ENCODE peak calls at places on chromosomes 6 and 20, in four cellular contexts. H is K562, O is HepG2, A is GM12878. E is an unnamed sample.

GRCh38 chr20:37096415-37097039 is 730 bp upstream of the RBL1 start:
- DNase-seq in O (no peak), H (peak), A (no peak), E (no peak)

GRCh38 chr6:2004888-2005287 is 240.5 kb downstream of the GMDS start:
- DNase-seq in O (no peak), H (no peak), A (no peak), E (no peak)

GRCh38 chr6:26064619-26065257 is 22.5 kb upstream of the HFE start:
- DNase-seq in H (peak), O (peak), A (no peak), E (peak)

GRCh38 chr6:19833947-19834346 is 3.2 kb upstream of the ID4 start:
- DNase-seq in H (no peak), A (no peak), O (peak), E (no peak)

GRCh38 chr6:127111526-127111925 is 6.9 kb upstream of the RSPO3 start:
- DNase-seq in A (no peak), H (no peak), O (no peak), E (peak)

GRCh38 chr6:53461041-53461656 is 83.8 kb downstream of the GCLC start:
- DNase-seq in H (no peak), A (peak), O (no peak), E (no peak)

GRCh38 chr6:110233769-110234374 is 53.6 kb downstream of the CDC40 start:
- DNase-seq in A (peak), O (no peak), H (no peak), E (no peak)

GRCh38 chr20:49448917-49449316 is 33.6 kb downstream of the KCNB1 start:
- DNase-seq in A (no peak), H (peak), O (no peak), E (peak)

GRCh38 chr20:58987790-58988564 is 6.9 kb downstream of the NELFCD start:
- DNase-seq in H (no peak), A (no peak), O (no peak), E (no peak)

GRCh38 chr20:17226410-17227198 is at the start of gene PCSK2:
- DNase-seq in A (no peak), H (peak), O (no peak), E (peak)

GRCh38 chr6:55293116-55293515 is 34.2 kb upstream of the GFRAL start:
- DNase-seq in A (no peak), H (no peak), O (peak), E (no peak)

GRCh38 chr6:104995989-104996617 is 39.2 kb downstream of the LIN28B start:
- DNase-seq in O (no peak), H (peak), A (no peak), E (no peak)

GRCh38 chr6:169108753-169109152 is 144.9 kb downstream of the THBS2 start:
- DNase-seq in O (no peak), A (no peak), H (no peak), E (no peak)

DNA sequence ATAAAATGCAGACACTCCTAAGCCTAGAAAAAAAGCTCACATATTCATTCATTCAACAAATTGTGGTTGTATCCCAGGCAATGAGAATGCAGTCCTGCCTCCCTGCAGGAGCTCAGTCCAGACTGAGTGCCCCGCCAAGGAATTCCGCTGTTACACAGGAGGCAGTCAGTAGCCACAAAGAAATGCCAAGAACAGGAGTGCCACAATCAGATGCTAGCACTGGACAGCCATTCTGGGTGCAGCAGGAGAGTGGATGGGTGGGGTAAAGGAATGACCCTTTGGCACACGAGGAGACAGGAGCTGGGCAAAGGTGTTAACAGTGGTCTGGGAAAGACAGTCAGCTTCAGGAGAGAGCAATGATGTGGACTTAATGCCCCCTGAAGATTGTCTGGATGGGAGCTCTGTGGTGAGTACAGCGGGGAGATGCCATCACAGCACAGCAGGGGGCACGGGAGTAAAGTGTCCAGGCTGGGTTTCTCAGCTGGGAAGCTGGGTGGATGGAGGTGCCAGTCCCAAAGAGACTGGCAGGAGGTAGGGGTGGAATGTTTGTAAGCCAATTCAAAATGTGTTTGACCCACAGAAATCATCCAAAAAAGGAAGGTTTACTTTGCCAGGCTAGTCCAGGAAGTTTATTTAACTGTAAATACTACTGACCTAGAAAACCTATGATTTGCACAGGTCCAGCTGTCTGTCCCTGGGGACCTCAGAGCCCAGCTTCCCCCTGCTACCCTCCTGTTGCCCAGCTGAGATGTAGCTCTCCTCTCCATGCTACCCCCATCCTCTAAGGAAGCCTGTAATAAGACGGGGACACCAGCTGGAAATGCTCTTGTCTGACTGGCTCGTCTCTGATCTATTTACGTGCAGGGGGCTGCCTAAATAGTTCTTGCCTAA is 84.1 kb downstream of the SLC23A2 start:
- DNase-seq in A (no peak), O (no peak), H (no peak), E (peak)
- TF ChIP-seq REST in A (no peak), O (no peak), H (no peak), E (no peak)

GRCh38 chr6:125205931-125206330 is 52.4 kb downstream of the TPD52L1 start:
- DNase-seq in H (no peak), O (no peak), A (no peak), E (no peak)
- TF ChIP-seq POLR2AphosphoS2 in H (no peak), O (no peak), A (no peak), E (no peak)

GRCh38 chr6:166381733-166382499 is 824 bp downstream of the MPC1 start:
- DNase-seq in H (peak), A (peak), O (peak), E (peak)

GRCh38 chr6:166382500-166382932 is 224 bp downstream of the MPC1 start:
- DNase-seq in A (no peak), H (no peak), O (no peak), E (no peak)

GRCh38 chr6:166381381-166381732 is 1.4 kb downstream of the MPC1 start:
- DNase-seq in H (no peak), A (no peak), O (no peak), E (no peak)

GRCh38 chr6:166379103-166379586 is 3.6 kb downstream of the MPC1 start:
- DNase-seq in A (no peak), O (no peak), H (no peak), E (no peak)

DNA sequence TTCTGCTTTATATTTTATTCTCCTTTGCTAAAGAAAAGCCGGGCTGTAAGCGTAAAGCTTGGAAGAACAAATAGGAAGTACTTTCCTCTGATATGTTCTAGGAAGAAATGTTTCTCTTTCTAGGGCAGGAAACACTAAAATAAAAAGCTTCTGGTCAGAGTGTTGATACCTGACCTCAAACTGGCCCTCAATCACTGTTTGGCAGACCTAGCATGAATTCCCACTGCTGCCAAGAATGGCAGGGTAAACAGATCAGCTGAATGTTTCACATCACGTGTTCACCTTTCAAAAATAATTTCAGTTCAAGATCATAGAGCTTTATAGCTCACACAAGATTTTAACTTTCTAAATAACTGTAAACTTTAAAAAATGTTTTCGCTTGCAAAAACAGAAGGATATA is 2.9 kb downstream of the MPC1 start:
- DNase-seq in H (no peak), A (no peak), O (no peak), E (no peak)
- H3K27ac ChIP-seq in H (no peak), A (no peak), O (no peak), E (no peak)

GRCh38 chr6:128138694-128139093 is 237.8 kb upstream of the THEMIS start:
- DNase-seq in H (no peak), A (no peak), O (no peak), E (no peak)
- TF ChIP-seq REST in H (no peak), A (no peak), O (no peak), E (no peak)

GRCh38 chr6:9335470-9335869 is 900.1 kb upstream of the SLC35B3 start:
- DNase-seq in A (no peak), O (no peak), H (no peak), E (no peak)
- TF ChIP-seq POLR2AphosphoS2 in A (no peak), O (no peak), H (no peak), E (no peak)

DNA sequence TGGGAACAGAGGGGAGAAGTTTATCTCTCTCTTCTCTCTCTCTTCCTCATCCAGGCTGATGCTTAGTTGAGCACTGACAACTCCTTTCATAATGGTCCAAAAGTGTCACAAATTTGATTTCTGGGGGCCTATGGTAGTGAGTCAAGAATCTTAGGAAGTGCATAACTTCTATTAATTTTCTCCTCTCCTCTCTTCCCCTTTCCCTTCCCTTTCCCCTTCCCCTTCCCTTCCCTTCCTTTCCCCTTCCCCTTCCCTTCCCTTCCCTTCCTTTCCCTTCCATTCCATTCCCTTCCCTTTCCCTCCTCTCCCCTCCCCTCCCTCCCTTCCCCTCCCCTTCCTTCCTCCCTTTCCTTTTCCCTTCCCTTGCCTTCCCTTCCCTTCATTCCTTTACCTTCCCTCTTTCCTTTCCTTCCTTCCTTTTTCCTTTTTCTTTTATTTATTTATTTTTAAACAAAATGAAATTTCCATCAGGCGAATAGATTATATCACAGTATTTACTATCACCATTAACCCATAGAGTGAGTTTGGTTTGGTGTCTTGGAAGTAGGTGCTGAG is 56.9 kb upstream of the JAG1 start:
- DNase-seq in H (no peak), O (no peak), A (no peak), E (no peak)
- H3K27ac ChIP-seq in H (no peak), O (no peak), A (no peak), E (peak)

DNA sequence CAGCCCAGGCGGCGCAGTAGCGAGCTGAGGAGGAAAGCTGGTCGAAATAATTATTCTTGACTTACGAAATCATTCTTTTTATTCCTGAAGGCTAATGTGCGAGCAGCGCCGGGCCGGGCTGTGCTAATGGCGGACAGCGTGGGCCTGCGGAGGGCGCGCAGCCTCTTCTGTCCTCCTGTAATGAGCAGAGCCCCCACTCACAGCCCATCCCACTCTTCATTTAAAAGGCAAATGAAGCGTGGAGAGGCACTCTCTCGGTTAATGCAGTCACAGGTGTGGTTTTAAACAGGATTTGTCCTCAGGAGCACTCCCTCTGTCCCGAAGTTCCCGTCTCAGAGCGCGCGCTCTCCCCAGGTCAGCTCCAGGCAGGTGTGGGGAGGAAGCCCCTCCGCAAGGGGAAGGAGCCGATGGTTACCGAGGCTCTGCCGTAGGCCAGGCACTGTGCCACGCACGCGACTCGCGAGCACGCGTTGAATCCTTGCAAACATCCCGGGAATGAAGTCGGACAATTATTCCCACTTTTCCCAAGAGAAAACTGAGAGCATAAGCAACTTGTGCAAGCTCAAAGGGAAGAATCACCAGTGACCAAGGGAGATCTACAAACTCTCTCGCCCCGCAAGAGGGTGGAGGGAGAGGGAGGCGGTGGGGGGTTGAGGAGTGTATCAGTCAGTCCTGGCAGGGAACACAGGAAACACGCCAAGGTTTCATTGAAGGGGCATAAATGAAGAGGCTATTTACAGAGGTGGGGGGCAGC is 35.5 kb upstream of the ZFAND3 start:
- DNase-seq in H (no peak), A (no peak), O (no peak), E (no peak)
- TF ChIP-seq REST in H (no peak), A (no peak), O (no peak), E (no peak)

DNA sequence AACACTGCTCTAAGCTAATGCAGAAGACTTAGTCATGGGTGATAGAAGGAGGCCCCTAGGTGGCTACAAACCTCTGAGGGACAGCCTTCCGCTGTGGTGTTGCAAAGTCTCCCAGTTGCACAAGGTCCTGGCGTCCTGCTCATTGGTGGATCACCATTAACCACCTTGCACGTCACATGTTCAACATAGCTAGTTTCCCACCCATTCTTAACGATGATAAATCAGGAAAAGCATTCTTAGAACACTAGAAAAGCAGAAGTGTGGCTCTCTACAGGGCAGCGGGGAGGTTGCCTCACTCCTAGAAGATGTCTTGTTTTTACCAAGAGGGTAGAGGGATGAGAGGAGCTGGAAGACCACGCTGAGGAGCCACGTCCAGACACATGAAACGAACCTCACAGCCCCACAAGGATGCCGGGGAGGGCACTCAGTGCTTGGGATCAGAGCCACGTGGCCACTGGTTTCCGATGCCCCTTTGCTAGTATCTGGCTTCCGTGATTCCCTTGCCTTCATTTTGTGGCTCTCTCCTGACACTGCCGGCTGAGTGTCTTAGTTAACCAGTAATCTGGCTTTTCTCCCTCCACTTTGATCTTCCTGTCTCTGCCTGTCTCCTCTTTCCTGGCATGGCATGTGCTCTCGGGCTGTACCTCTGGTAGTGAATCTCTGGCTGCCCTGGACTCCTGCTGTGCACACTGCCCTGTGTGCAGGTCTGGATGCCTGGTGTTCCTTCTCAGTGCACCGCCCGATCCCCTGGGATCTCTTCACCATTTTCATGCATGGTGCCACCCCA is 91.4 kb upstream of the NEDD9 start:
- DNase-seq in O (peak), A (peak), H (no peak), E (no peak)
- TF ChIP-seq POLR2AphosphoS2 in O (no peak), A (no peak), H (no peak), E (no peak)

DNA sequence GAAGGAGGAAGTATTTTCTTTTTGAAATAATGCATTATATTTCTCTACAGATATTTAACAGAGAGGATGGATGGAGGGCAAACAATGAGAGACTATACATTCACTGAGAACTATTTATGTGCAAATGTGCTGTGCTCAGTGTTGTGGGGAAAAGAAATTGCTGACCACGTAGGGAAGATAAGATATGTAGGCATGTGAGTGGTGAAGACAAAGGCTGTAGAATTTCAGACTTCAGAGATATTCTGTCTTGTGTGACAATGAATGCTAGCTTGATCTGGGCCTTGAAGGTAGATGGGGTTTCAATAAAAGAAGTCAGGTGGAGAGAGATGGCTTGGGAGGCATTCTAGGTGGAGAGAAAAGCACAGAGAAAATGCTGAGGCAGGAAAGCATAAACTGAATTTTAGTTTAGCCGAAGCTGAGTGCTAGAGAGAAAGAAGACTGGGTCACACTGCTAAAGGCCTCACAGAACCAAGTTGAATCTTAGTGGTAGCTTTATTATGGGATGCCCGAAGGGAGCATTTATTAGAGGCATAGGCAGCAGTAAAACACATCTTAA is 56.9 kb upstream of the EEF1A1 start:
- DNase-seq in H (no peak), A (no peak), O (no peak), E (no peak)
- H3K27ac ChIP-seq in H (peak), A (no peak), O (peak), E (peak)

GRCh38 chr20:44722990-44723389 is 7.8 kb downstream of the CCN5 start:
- DNase-seq in A (no peak), O (no peak), H (no peak), E (no peak)

GRCh38 chr20:44720617-44720993 is 5.4 kb downstream of the CCN5 start:
- DNase-seq in A (no peak), O (no peak), H (no peak), E (peak)

GRCh38 chr20:44723391-44723790 is 8.2 kb downstream of the CCN5 start:
- DNase-seq in H (no peak), O (no peak), A (no peak), E (peak)

GRCh38 chr20:44720994-44721784 is 6.0 kb downstream of the CCN5 start:
- DNase-seq in A (no peak), H (no peak), O (no peak), E (peak)

GRCh38 chr20:44721785-44722054 is 6.6 kb downstream of the CCN5 start:
- DNase-seq in O (no peak), A (no peak), H (no peak), E (no peak)
- TF ChIP-seq REST in O (no peak), A (no peak), H (no peak), E (no peak)